ENCODE peak calls at places on chromosome 12, in seven cellular contexts. One of them, this sample, is unnamed.

GRCh38 chr12:66035289-66035961 is 95.1 kb downstream of the LLPH start:
- DNase-seq in stimulated activated CD8-positive, alpha-beta memory T cell treated with anti-CD3 and anti-CD28 coated beads, Interleukin-4, amount 100 ng/mL, for 48 hours: no peak
- DNase-seq in fibroblast of pulmonary artery: peak; percentile 73
- DNase-seq in choroid plexus epithelial cell: peak; percentile 80
- DNase-seq in cardiac fibroblast: peak; percentile 66
- DNase-seq in left colon: no peak
- DNase-seq in HL-60: no peak
- DNase-seq in this sample: peak; percentile 54

GRCh38 chr12:52022841-52023181 is 16.1 kb downstream of the TAMALIN start:
- DNase-seq in fibroblast of pulmonary artery: no peak
- DNase-seq in choroid plexus epithelial cell: no peak
- DNase-seq in stimulated activated CD8-positive, alpha-beta memory T cell treated with anti-CD3 and anti-CD28 coated beads, Interleukin-4, amount 100 ng/mL, for 48 hours: no peak
- DNase-seq in left colon: peak; percentile 56
- DNase-seq in HL-60: no peak
- DNase-seq in cardiac fibroblast: no peak
- DNase-seq in this sample: no peak

GRCh38 chr12:116143883-116144266 is 133.6 kb downstream of the MED13L start:
- DNase-seq in choroid plexus epithelial cell: peak; percentile 96
- DNase-seq in HL-60: no peak
- DNase-seq in stimulated activated CD8-positive, alpha-beta memory T cell treated with anti-CD3 and anti-CD28 coated beads, Interleukin-4, amount 100 ng/mL, for 48 hours: no peak
- DNase-seq in cardiac fibroblast: peak; percentile 66
- DNase-seq in fibroblast of pulmonary artery: peak; percentile 59
- DNase-seq in left colon: no peak
- DNase-seq in this sample: peak; percentile 86

GRCh38 chr12:80068173-80068572 is 31.2 kb upstream of the OTOGL start:
- DNase-seq in HL-60: no peak
- DNase-seq in left colon: no peak
- DNase-seq in choroid plexus epithelial cell: no peak
- DNase-seq in cardiac fibroblast: no peak
- DNase-seq in fibroblast of pulmonary artery: no peak
- DNase-seq in stimulated activated CD8-positive, alpha-beta memory T cell treated with anti-CD3 and anti-CD28 coated beads, Interleukin-4, amount 100 ng/mL, for 48 hours: no peak
- DNase-seq in this sample: no peak

GRCh38 chr12:130975116-130975515 is 21.4 kb downstream of the ADGRD1 start:
- DNase-seq in cardiac fibroblast: no peak
- DNase-seq in choroid plexus epithelial cell: no peak
- DNase-seq in HL-60: no peak
- DNase-seq in stimulated activated CD8-positive, alpha-beta memory T cell treated with anti-CD3 and anti-CD28 coated beads, Interleukin-4, amount 100 ng/mL, for 48 hours: no peak
- DNase-seq in fibroblast of pulmonary artery: no peak
- DNase-seq in left colon: peak; percentile 2
- DNase-seq in this sample: no peak

GRCh38 chr12:89166525-89166934 is 185.8 kb downstream of the DUSP6 start:
- DNase-seq in stimulated activated CD8-positive, alpha-beta memory T cell treated with anti-CD3 and anti-CD28 coated beads, Interleukin-4, amount 100 ng/mL, for 48 hours: no peak
- DNase-seq in cardiac fibroblast: peak; percentile 81
- DNase-seq in HL-60: no peak
- DNase-seq in choroid plexus epithelial cell: peak; percentile 83
- DNase-seq in left colon: no peak
- DNase-seq in fibroblast of pulmonary artery: peak; percentile 87
- DNase-seq in this sample: no peak

GRCh38 chr12:106285993-106286392 is 16.5 kb upstream of the TCP11L2 start:
- DNase-seq in stimulated activated CD8-positive, alpha-beta memory T cell treated with anti-CD3 and anti-CD28 coated beads, Interleukin-4, amount 100 ng/mL, for 48 hours: no peak
- DNase-seq in left colon: no peak
- DNase-seq in choroid plexus epithelial cell: no peak
- DNase-seq in fibroblast of pulmonary artery: no peak
- DNase-seq in cardiac fibroblast: no peak
- DNase-seq in HL-60: no peak
- DNase-seq in this sample: no peak

GRCh38 chr12:48074266-48074665 is 31.6 kb downstream of the SENP1 start:
- DNase-seq in fibroblast of pulmonary artery: no peak
- DNase-seq in HL-60: no peak
- DNase-seq in left colon: no peak
- DNase-seq in choroid plexus epithelial cell: no peak
- DNase-seq in stimulated activated CD8-positive, alpha-beta memory T cell treated with anti-CD3 and anti-CD28 coated beads, Interleukin-4, amount 100 ng/mL, for 48 hours: no peak
- DNase-seq in cardiac fibroblast: no peak
- DNase-seq in this sample: no peak

GRCh38 chr12:30278401-30278800 is 417.3 kb downstream of the IPO8 start:
- DNase-seq in choroid plexus epithelial cell: no peak
- DNase-seq in HL-60: no peak
- DNase-seq in fibroblast of pulmonary artery: no peak
- DNase-seq in left colon: no peak
- DNase-seq in stimulated activated CD8-positive, alpha-beta memory T cell treated with anti-CD3 and anti-CD28 coated beads, Interleukin-4, amount 100 ng/mL, for 48 hours: no peak
- DNase-seq in cardiac fibroblast: no peak
- DNase-seq in this sample: no peak

This sample was measured in mesenchymal stem cell.